ENCODE peak calls at places on chromosomes 2 and 18, in eight cellular contexts. P is small intestine, W is lung, Z is lower leg skin, B is MM.1S, Y is GM23248, T is epithelial cell of esophagus, Q is Caco-2. N is an unnamed sample.

GRCh38 chr2:9256147-9256546 is 49.5 kb downstream of the ASAP2 start:
- DNase-seq in P (no peak), W (no peak), Z (no peak), B (no peak), Y (no peak), T (no peak), Q (no peak), N (no peak)

GRCh38 chr2:203685081-203685621 is 21.3 kb upstream of the CD28 start:
- DNase-seq in P (no peak), W (no peak), Z (no peak), B (no peak), Y (peak), T (peak), Q (no peak), N (peak)

GRCh38 chr2:48398285-48399135 is 131.4 kb upstream of the STON1 start:
- DNase-seq in P (no peak), W (no peak), Z (no peak), B (no peak), Y (no peak), T (peak), Q (no peak), N (no peak)

GRCh38 chr2:102708847-102709559 is 52.8 kb upstream of the TMEM182 start:
- DNase-seq in P (no peak), W (no peak), Z (no peak), B (no peak), Y (peak), T (peak), Q (peak), N (peak)

GRCh38 chr2:69946351-69947077 is 14.9 kb downstream of the ASPRV1 start:
- DNase-seq in P (peak), W (no peak), Z (no peak), B (peak), Y (peak), T (peak), Q (no peak), N (peak)

GRCh38 chr18:3593381-3593903 is 143.5 kb downstream of the TGIF1 start:
- DNase-seq in P (no peak), W (no peak), Z (no peak), B (no peak), Y (peak), T (peak), Q (peak), N (peak)

GRCh38 chr18:41982942-41983660 is 28.1 kb downstream of the PIK3C3 start:
- DNase-seq in P (no peak), W (no peak), Z (no peak), B (peak), Y (no peak), T (peak), Q (no peak), N (no peak)

GRCh38 chr2:172442072-172442895 is 14.9 kb downstream of the ITGA6 start:
- DNase-seq in P (peak), W (no peak), Z (no peak), B (no peak), Y (peak), T (peak), Q (peak), N (peak)

GRCh38 chr2:182359027-182360011 is 67.5 kb downstream of the PDE1A start:
- DNase-seq in P (no peak), W (no peak), Z (no peak), B (no peak), Y (no peak), T (no peak), Q (no peak), N (peak)

GRCh38 chr2:128422571-128422970 is 103.9 kb upstream of the HS6ST1 start:
- DNase-seq in P (no peak), W (peak), Z (peak), B (no peak), Y (peak), T (peak), Q (no peak), N (peak)

GRCh38 chr2:48944961-48945360 is 189.4 kb upstream of the LHCGR start:
- DNase-seq in P (no peak), W (no peak), Z (no peak), B (no peak), Y (peak), T (no peak), Q (no peak), N (peak)

GRCh38 chr2:2797797-2798196 is 466.7 kb upstream of the MYT1L start:
- DNase-seq in P (no peak), W (no peak), Z (no peak), B (no peak), Y (no peak), T (no peak), Q (no peak), N (no peak)

GRCh38 chr2:86065512-86065911 is 40.2 kb downstream of the POLR1A start:
- DNase-seq in P (no peak), W (no peak), Z (peak), B (no peak), Y (peak), T (no peak), Q (no peak), N (peak)

GRCh38 chr2:64792310-64792709 is 138.6 kb upstream of the SERTAD2 start:
- DNase-seq in P (no peak), W (no peak), Z (no peak), B (no peak), Y (no peak), T (no peak), Q (no peak), N (no peak)

GRCh38 chr2:73281244-73281643 is 3.0 kb downstream of the FBXO41 start:
- DNase-seq in P (no peak), W (no peak), Z (peak), B (no peak), Y (no peak), T (no peak), Q (no peak), N (peak)

GRCh38 chr2:45759310-45759851 is 107.9 kb downstream of the PRKCE start:
- DNase-seq in P (no peak), W (no peak), Z (peak), B (no peak), Y (peak), T (no peak), Q (no peak), N (peak)

GRCh38 chr2:54416166-54416798 is 39.8 kb upstream of the SPTBN1 start:
- DNase-seq in P (no peak), W (peak), Z (no peak), B (no peak), Y (no peak), T (peak), Q (no peak), N (peak)

GRCh38 chr18:76979906-76980305 is 152.7 kb downstream of the MBP start:
- DNase-seq in P (no peak), W (no peak), Z (peak), B (no peak), Y (no peak), T (no peak), Q (no peak), N (no peak)

GRCh38 chr2:46142546-46143329 is 154.5 kb upstream of the EPAS1 start:
- DNase-seq in P (peak), W (no peak), Z (peak), B (no peak), Y (no peak), T (peak), Q (no peak), N (no peak)

GRCh38 chr2:143730155-143730949 is 601.1 kb downstream of the ARHGAP15 start:
- DNase-seq in P (no peak), W (no peak), Z (no peak), B (no peak), Y (peak), T (peak), Q (no peak), N (peak)

GRCh38 chr2:189083088-189083487 is 96.5 kb downstream of the COL5A2 start:
- DNase-seq in P (no peak), W (no peak), Z (no peak), B (no peak), Y (no peak), T (no peak), Q (no peak), N (no peak)

GRCh38 chr18:49884465-49884864 is 71.1 kb upstream of the ACAA2 start:
- DNase-seq in P (no peak), W (no peak), Z (no peak), B (no peak), Y (no peak), T (no peak), Q (no peak), N (no peak)

GRCh38 chr18:55354795-55355194 is 233.2 kb downstream of the TCF4 start:
- DNase-seq in P (no peak), W (no peak), Z (no peak), B (no peak), Y (peak), T (no peak), Q (no peak), N (peak)

GRCh38 chr2:9251154-9252001 is 44.8 kb downstream of the ASAP2 start:
- DNase-seq in P (peak), W (no peak), Z (peak), B (no peak), Y (peak), T (peak), Q (no peak), N (peak)

GRCh38 chr2:119549236-119549635 is 5.0 kb downstream of the CFAP221 start:
- DNase-seq in P (no peak), W (no peak), Z (no peak), B (no peak), Y (peak), T (peak), Q (no peak), N (peak)

DNA sequence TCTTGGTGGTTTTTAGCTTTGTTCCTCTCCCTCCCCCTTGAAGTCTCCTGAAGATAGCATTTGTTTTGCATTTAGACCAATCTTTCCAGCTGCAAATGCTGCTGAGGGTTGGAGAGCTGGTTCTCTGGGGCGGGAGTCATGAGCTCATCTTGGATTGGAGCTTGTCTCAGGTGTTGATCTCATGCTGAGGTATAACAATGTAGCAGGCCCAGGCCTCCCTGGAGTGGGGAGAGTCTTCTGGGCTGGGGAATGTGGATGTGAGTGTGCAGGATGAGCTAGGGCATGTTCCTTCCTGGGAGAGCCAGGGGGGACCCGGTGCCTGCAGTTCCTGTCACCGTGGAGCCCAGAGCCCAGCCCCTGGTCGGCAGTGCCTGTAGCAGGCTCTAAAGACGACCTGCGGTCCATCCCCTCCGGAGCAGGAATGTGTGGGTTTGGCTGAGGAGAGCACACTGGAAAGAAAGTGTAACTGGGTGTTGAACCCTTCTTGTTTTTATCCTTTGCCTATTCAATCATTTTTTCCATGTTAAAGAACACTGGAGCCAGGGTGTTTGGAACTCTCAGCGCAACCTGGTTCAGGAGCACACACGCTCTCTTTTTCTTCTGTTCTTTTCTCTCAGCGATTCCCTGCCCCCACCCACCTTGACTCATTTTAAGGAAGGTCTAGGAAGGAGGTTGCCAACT is 2.7 kb downstream of the ZNF532 start:
- DNase-seq in P (no peak), W (no peak), Z (no peak), B (no peak), Y (peak), T (peak), Q (no peak), N (no peak)
- H3K4me3 ChIP-seq in P (no peak), W (no peak), Z (no peak), B (no peak), Y (peak), T (peak), Q (no peak), N (no peak)

GRCh38 chr2:40451926-40452605 is at the start of gene SLC8A1:
- DNase-seq in P (peak), W (no peak), Z (no peak), B (peak), Y (peak), T (peak), Q (no peak), N (peak)

GRCh38 chr2:40458271-40458794 is 6.4 kb upstream of the SLC8A1 start:
- DNase-seq in P (no peak), W (no peak), Z (no peak), B (no peak), Y (no peak), T (no peak), Q (no peak), N (no peak)

GRCh38 chr2:40463112-40463511 is 11.2 kb upstream of the SLC8A1 start:
- DNase-seq in P (no peak), W (no peak), Z (no peak), B (no peak), Y (no peak), T (no peak), Q (no peak), N (no peak)

GRCh38 chr2:40455661-40456060 is 3.8 kb upstream of the SLC8A1 start:
- DNase-seq in P (no peak), W (peak), Z (no peak), B (no peak), Y (peak), T (no peak), Q (no peak), N (peak)

DNA sequence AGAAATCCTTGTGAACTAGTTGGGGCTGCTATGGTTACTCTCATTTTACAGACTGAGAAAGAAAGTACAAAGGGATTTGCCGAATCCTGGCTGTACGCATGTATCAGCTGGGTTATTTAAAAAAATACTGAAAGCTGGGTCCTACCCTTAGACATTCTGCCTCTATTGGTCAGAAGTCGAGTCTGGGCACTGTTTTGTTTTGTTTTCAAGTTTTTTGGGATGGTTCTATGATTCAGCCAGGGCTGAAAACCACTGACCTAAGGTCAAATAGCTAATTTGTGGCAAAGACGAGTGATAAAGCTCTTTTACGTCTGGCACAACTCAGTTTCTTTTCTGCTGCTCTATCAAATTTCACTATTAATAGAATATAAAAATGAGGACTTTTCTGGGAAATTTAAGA is 6.0 kb upstream of the SLC8A1 start:
- DNase-seq in P (no peak), W (no peak), Z (no peak), B (no peak), Y (peak), T (no peak), Q (no peak), N (peak)
- H3K4me3 ChIP-seq in P (no peak), W (no peak), Z (no peak), B (no peak), Y (no peak), T (no peak), Q (no peak), N (no peak)

DNA sequence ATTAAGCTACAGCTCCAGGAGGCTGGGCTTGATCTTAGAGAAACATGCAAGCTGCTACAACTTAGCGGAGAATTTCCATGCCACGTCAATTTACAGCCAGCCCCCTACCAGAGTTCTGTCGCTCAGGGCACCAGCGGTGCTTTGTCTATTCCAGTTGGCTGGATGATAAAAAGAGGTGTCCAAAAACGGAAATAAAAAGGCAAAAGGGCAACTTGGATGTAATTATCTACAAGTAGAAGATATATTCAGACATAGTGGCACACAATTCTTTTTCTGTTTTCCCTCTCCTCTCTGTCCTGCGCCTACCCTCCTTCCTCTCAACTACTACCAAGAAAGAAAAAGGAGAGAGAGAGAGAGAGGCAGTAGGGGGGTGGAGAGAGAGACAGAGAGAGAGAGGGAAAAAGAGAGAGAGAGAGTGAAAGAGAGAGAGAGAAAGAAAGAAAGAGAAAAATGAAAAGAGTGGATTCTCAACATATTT is 363 bp upstream of the RFTN2 start:
- DNase-seq in P (no peak), W (no peak), Z (no peak), B (no peak), Y (peak), T (no peak), Q (no peak), N (peak)
- H3K4me3 ChIP-seq in P (no peak), W (no peak), Z (no peak), B (no peak), Y (peak), T (no peak), Q (no peak), N (peak)

GRCh38 chr2:221486106-221486505 is 86.0 kb downstream of the EPHA4 start:
- DNase-seq in P (no peak), W (no peak), Z (no peak), B (no peak), Y (no peak), T (no peak), Q (no peak), N (no peak)
- H3K4me3 ChIP-seq in P (no peak), W (no peak), Z (no peak), B (no peak), Y (no peak), T (no peak), Q (no peak), N (no peak)

DNA sequence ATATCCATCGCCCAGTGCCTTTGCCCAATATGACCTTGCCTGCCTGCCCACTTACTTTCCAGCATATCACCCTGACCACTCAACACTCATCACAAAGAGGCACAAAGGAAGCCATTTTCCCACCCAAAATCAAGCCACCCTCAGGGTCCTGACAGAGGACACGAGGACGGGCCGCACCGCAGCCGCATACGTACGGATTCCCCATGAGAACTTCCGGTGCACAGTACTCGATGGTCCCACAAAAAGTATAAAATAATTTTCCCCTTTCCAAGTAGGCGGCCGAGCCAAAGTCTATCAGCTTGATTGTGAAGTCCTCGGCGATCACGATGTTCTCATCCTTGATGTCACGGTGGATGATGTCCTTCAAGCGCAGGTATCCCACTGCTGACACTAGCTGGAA is 10.0 kb upstream of the MTERF4 start:
- DNase-seq in P (no peak), W (no peak), Z (no peak), B (no peak), Y (no peak), T (no peak), Q (no peak), N (no peak)
- H3K4me3 ChIP-seq in P (no peak), W (no peak), Z (no peak), B (no peak), Y (no peak), T (no peak), Q (no peak), N (no peak)

DNA sequence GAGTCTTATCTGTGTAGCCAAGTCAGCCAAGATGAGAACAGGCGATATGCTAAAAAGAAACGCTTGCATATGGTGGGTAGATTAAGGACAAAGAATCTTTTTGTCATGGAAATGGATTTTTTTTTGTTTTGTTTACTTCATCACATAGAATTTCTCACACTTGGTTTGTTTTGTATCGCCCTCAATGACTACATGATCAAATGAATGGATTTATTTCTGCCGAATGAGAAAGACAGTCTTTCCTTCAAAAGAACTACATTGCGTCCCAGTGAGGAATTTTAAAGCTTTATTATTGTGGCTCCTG is 2.0 kb downstream of the SALL3 start:
- DNase-seq in P (no peak), W (no peak), Z (no peak), B (no peak), Y (no peak), T (no peak), Q (no peak), N (no peak)
- H3K4me3 ChIP-seq in P (no peak), W (no peak), Z (no peak), B (no peak), Y (no peak), T (no peak), Q (no peak), N (no peak)

GRCh38 chr2:63124850-63125249 is 74.2 kb downstream of the OTX1 start:
- DNase-seq in P (no peak), W (no peak), Z (no peak), B (no peak), Y (no peak), T (peak), Q (no peak), N (no peak)

GRCh38 chr2:63124209-63124608 is 73.6 kb downstream of the OTX1 start:
- DNase-seq in P (no peak), W (no peak), Z (no peak), B (no peak), Y (peak), T (peak), Q (no peak), N (peak)

GRCh38 chr2:63122921-63123320 is 72.3 kb downstream of the OTX1 start:
- DNase-seq in P (no peak), W (no peak), Z (no peak), B (no peak), Y (no peak), T (peak), Q (no peak), N (no peak)

DNA sequence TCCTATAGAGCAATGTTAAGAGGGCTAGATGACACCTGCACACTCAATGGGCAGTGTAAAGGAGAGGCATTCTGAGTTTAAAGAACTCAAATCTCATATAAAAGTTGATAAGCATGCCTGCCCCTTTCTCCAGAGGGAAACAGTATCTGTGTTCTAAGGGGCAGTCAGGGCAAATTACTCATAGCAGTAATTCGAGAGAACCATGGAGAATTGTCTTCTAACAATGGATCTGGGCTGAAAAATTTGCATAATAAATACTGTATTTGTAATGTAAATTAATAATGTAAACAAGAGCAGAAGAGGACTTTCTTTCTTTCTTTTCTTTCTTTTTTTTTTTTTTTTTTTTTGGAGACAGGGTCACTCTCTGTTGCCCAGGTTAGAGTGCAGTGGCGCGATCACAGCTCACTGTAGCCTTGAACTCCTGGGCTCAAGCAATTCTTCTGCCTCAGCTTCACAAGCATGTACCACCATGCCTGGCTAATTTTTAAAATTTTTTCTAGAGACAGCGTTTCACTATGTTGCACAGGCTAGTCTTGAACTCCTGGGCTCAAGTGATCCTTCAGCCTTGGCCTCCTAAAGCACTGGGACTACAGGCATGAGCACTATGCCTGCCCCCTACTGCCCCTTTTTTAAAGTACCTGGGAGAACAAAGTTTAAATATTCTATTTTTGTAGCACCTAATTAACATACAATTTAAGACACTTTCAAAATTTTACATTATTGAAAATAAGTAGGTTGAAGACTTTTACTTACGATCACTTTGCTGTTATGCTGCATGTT is 70.6 kb downstream of the OTX1 start:
- DNase-seq in P (no peak), W (no peak), Z (no peak), B (no peak), Y (no peak), T (no peak), Q (no peak), N (no peak)
- H3K4me3 ChIP-seq in P (no peak), W (no peak), Z (no peak), B (no peak), Y (no peak), T (no peak), Q (no peak), N (no peak)

GRCh38 chr2:53353372-53354111 is 414.1 kb upstream of the CHAC2 start:
- DNase-seq in P (no peak), W (no peak), Z (no peak), B (no peak), Y (peak), T (peak), Q (peak), N (peak)
- H3K4me3 ChIP-seq in P (no peak), W (no peak), Z (no peak), B (no peak), Y (no peak), T (no peak), Q (no peak), N (no peak)

N was measured in fibroblast of mammary gland.